ENCODE peak calls at places on chromosome 9, in four cellular contexts. O is transverse colon, H is gastrocnemius medialis, A is adrenal gland. V is an unnamed sample. For H3K4me1, the result is how much of the 10 kb centered on the place peaks cover.

GRCh38 chr9:76912631-76913275 is 6.8 kb upstream of the PRUNE2 start:
- DNase-seq in O (no peak), H (no peak), A (no peak), V (peak)

GRCh38 chr9:70410368-70410767 is 4.1 kb downstream of the KLF9 start:
- DNase-seq in O (no peak), H (no peak), A (no peak), V (no peak)

GRCh38 chr9:98369896-98370295 is 114.4 kb upstream of the TBC1D2 start:
- DNase-seq in O (no peak), H (no peak), A (no peak), V (no peak)

GRCh38 chr9:111870774-111871542 is 25.7 kb upstream of the UGCG start:
- DNase-seq in O (no peak), H (no peak), A (no peak), V (no peak)

GRCh38 chr9:22052376-22052945 is 43.4 kb upstream of the CDKN2B start:
- DNase-seq in O (no peak), H (no peak), A (no peak), V (peak)

GRCh38 chr9:70479880-70480291 is 65.4 kb upstream of the KLF9 start:
- DNase-seq in O (peak), H (peak), A (no peak), V (peak)

GRCh38 chr9:114860187-114860586 is 54.3 kb upstream of the TNFSF15 start:
- DNase-seq in O (no peak), H (no peak), A (no peak), V (no peak)

GRCh38 chr9:17063535-17064135 is 71.2 kb upstream of the CNTLN start:
- DNase-seq in O (no peak), H (no peak), A (peak), V (peak)

GRCh38 chr9:75964431-75964830 is 74.0 kb downstream of the PCSK5 start:
- DNase-seq in O (no peak), H (no peak), A (no peak), V (no peak)

GRCh38 chr9:134376386-134377142 is 50.3 kb downstream of the RXRA start:
- DNase-seq in O (no peak), H (peak), A (peak), V (peak)

GRCh38 chr9:18457498-18457897 is 16.5 kb upstream of the ADAMTSL1 start:
- DNase-seq in O (no peak), H (no peak), A (no peak), V (no peak)

GRCh38 chr9:133148351-133149129 is 15.2 kb downstream of the GBGT1 start:
- DNase-seq in O (peak), H (peak), A (peak), V (peak)

GRCh38 chr9:114154597-114155102 is 687 bp upstream of the COL27A1 start:
- DNase-seq in O (no peak), H (no peak), A (no peak), V (no peak)

GRCh38 chr9:134778841-134779411 is 101.7 kb upstream of the FCN2 start:
- DNase-seq in O (peak), H (peak), A (peak), V (peak)

GRCh38 chr9:34328500-34328982 is 527 bp downstream of the KIF24 start:
- DNase-seq in O (no peak), H (no peak), A (no peak), V (no peak)

GRCh38 chr9:69186841-69187611 is 12.9 kb downstream of the TJP2 start:
- DNase-seq in O (no peak), H (no peak), A (no peak), V (no peak)

GRCh38 chr9:113187935-113188595 is 33.0 kb downstream of the FKBP15 start:
- DNase-seq in O (peak), H (peak), A (peak), V (peak)

GRCh38 chr9:115393976-115394775 is 276.2 kb upstream of the TNC start:
- DNase-seq in O (no peak), H (no peak), A (no peak), V (no peak)

GRCh38 chr9:3431890-3432289 is 93.9 kb downstream of the RFX3 start:
- DNase-seq in O (no peak), H (no peak), A (no peak), V (no peak)

GRCh38 chr9:125750656-125751035 is 3.5 kb downstream of the PBX3 start:
- DNase-seq in O (no peak), H (no peak), A (no peak), V (no peak)

GRCh38 chr9:21392270-21392669 is 7.1 kb upstream of the IFNA2 start:
- DNase-seq in O (no peak), H (no peak), A (no peak), V (no peak)

GRCh38 chr9:97415146-97415545 is 3.2 kb downstream of the TDRD7 start:
- DNase-seq in O (no peak), H (no peak), A (no peak), V (no peak)

GRCh38 chr9:14547245-14548060 is 145.8 kb downstream of the ZDHHC21 start:
- DNase-seq in O (no peak), H (no peak), A (no peak), V (no peak)

GRCh38 chr9:81411961-81412360 is 277.4 kb downstream of the TLE1 start:
- DNase-seq in O (no peak), H (no peak), A (no peak), V (no peak)

GRCh38 chr9:93577045-93577939 is 908 bp downstream of the PHF2 start:
- DNase-seq in O (peak), H (no peak), A (peak), V (peak)

GRCh38 chr9:111891910-111892499 is 4.6 kb upstream of the UGCG start:
- DNase-seq in O (peak), H (no peak), A (no peak), V (no peak)

GRCh38 chr9:10062629-10063395 is 550.0 kb downstream of the PTPRD start:
- DNase-seq in O (no peak), H (no peak), A (no peak), V (no peak)

GRCh38 chr9:101087426-101087825 is 58.9 kb downstream of the PLPPR1 start:
- DNase-seq in O (no peak), H (no peak), A (no peak), V (no peak)

GRCh38 chr9:133203506-133204075 is 5.5 kb downstream of the OBP2B start:
- DNase-seq in O (no peak), H (no peak), A (peak), V (no peak)

DNA sequence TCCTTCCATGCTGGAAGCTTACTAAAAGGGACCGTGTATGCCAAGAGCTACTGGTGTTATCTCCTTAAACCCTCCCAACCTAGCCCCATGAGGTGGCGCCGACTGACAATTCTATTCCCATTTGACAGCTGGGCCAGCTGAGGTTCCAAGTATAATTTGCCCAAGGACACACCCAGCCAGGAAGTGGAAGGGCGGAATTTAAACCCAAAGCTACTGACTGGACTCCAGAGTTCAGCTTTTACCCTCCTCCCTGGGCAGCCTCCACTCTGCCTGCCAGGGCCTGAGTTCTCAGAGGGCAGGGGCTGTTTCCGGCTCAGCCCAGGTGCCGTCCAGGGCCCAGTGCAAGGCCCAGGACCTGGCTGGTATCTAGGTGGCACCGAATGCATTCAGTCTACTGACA is 71.8 kb downstream of the C9orf50 start:
- DNase-seq in O (no peak), H (no peak), A (no peak), V (no peak)
- TF ChIP-seq CTCF in O (no peak), H (no peak), A (no peak), V (no peak)

GRCh38 chr9:89915187-89915586 is 310.4 kb downstream of the GADD45G start:
- DNase-seq in O (no peak), H (no peak), A (no peak), V (no peak)
- H3K4me1 ChIP-seq in O (under half), H (under half), A (under half), V (under half)

GRCh38 chr9:1018121-1018520 is 32.0 kb upstream of the DMRT2 start:
- DNase-seq in O (peak), H (no peak), A (no peak), V (no peak)
- TF ChIP-seq CTCF in O (peak), H (peak), A (no peak), V (no peak)

DNA sequence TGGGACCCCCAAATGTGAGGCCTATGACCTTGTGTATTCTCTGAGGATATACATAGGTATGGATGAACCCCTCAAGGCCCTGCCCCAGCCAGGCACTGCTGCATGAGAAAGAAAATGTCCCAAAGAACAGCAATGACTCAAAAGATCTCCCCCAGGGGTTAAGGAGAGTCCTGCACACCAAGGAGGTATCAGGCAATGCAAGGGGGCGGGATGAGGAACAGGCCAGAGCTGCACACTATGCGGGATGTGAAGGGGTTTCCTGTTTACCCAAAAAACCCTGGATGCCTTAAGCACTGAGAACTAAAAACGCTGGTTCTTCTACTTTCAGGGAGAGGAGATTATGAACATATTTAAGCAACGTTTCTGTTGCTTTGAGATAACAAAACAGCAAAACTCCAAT is 3.4 kb downstream of the RAPGEF1 start:
- DNase-seq in O (no peak), H (no peak), A (no peak), V (peak)
- H3K4me1 ChIP-seq in O (under half), H (half or more), A (under half), V (half or more)

GRCh38 chr9:123960366-123960765 is 30.4 kb upstream of the DENND1A start:
- DNase-seq in O (no peak), H (no peak), A (no peak), V (no peak)
- TF ChIP-seq CTCF in O (no peak), H (no peak), A (no peak), V (no peak)

GRCh38 chr9:5621327-5621726 is 7.6 kb upstream of the RIC1 start:
- DNase-seq in O (no peak), H (peak), A (no peak), V (no peak)
- H3K4me1 ChIP-seq in O (under half), H (under half), A (under half), V (under half)

GRCh38 chr9:88076286-88077070 is 61.8 kb downstream of the SPATA31C2 start:
- DNase-seq in O (peak), H (no peak), A (peak), V (peak)
- TF ChIP-seq CTCF in O (peak), H (no peak), A (peak), V (no peak)

GRCh38 chr9:35834260-35835215 is 5.5 kb downstream of the TMEM8B start:
- DNase-seq in O (no peak), H (no peak), A (no peak), V (no peak)
- H3K4me1 ChIP-seq in O (under half), H (half or more), A (under half), V (half or more)

V was measured in body of pancreas.